ENCODE peak calls at places on chromosome 17, in four cellular contexts. R is HCT116; S is CD4-positive, alpha-beta memory T cell; E is testis. W is an unnamed sample.

GRCh38 chr17:78862073-78863023 is 21.7 kb upstream of the USP36 start:
- DNase-seq in S (no peak), E (peak; percentile 73), R (peak; percentile 92), W (peak; percentile 22)

GRCh38 chr17:77420804-77421634 is 280.2 kb downstream of the SEC14L1 start:
- DNase-seq in R (no peak), E (peak; percentile 70), S (peak; percentile 62), W (peak; percentile 44)

GRCh38 chr17:67466251-67466650 is 89.2 kb downstream of the PITPNC1 start:
- DNase-seq in E (no peak), R (no peak), S (no peak), W (no peak)

GRCh38 chr17:64358261-64358788 is 32.3 kb downstream of the PECAM1 start:
- DNase-seq in E (no peak), S (no peak), R (no peak), W (no peak)

GRCh38 chr17:69474171-69474831 is 59.8 kb downstream of the MAP2K6 start:
- DNase-seq in R (no peak), S (no peak), E (no peak), W (no peak)

GRCh38 chr17:35171834-35172233 is 22.4 kb downstream of the SLC35G3 start:
- DNase-seq in R (no peak), S (peak; percentile 59), E (no peak), W (no peak)

GRCh38 chr17:53724726-53725125 is 98.0 kb upstream of the KIF2B start:
- DNase-seq in R (no peak), E (no peak), S (no peak), W (no peak)

GRCh38 chr17:63519972-63520882 is 2.9 kb upstream of the KCNH6 start:
- DNase-seq in R (no peak), S (no peak), E (no peak), W (no peak)

GRCh38 chr17:9151091-9151490 is 129.8 kb downstream of the NTN1 start:
- DNase-seq in S (no peak), R (no peak), E (no peak), W (no peak)

GRCh38 chr17:2194778-2195417 is 108.7 kb downstream of the SMG6 start:
- DNase-seq in R (no peak), E (no peak), S (no peak), W (peak; percentile 70)

GRCh38 chr17:30323895-30324319 is 9.9 kb downstream of the TMIGD1 start:
- DNase-seq in E (peak; percentile 28), R (peak; percentile 35), S (peak; percentile 57), W (peak; percentile 27)

GRCh38 chr17:279776-280175 is 72.8 kb downstream of the RPH3AL start:
- DNase-seq in S (no peak), R (no peak), E (no peak), W (no peak)

GRCh38 chr17:35723735-35724134 is 7.7 kb upstream of the RASL10B start:
- DNase-seq in S (no peak), R (no peak), E (no peak), W (no peak)

GRCh38 chr17:1055231-1055630 is 58.3 kb downstream of the TIMM22 start:
- DNase-seq in S (no peak), R (no peak), E (no peak), W (no peak)

GRCh38 chr17:68344701-68345136 is 53.4 kb downstream of the ARSG start:
- DNase-seq in R (no peak), E (no peak), S (peak; percentile 63), W (no peak)

GRCh38 chr17:29042679-29043538 is at the start of gene PIPOX:
- DNase-seq in E (no peak), S (no peak), R (no peak), W (peak; percentile 66)

GRCh38 chr17:59111539-59111938 is 4.9 kb upstream of the TRIM37 start:
- DNase-seq in R (no peak), E (no peak), S (no peak), W (no peak)

GRCh38 chr17:41965694-41966375 is 760 bp upstream of the CNP start:
- DNase-seq in R (peak; percentile 82), S (peak; percentile 58), E (peak; percentile 77), W (peak; percentile 93)

GRCh38 chr17:78166416-78166815 is 2.0 kb upstream of the SYNGR2 start:
- DNase-seq in R (no peak), E (no peak), S (no peak), W (no peak)

GRCh38 chr17:50956750-50957523 is 90.8 kb upstream of the TOB1 start:
- DNase-seq in R (peak; percentile 31), E (peak; percentile 69), S (peak; percentile 68), W (peak; percentile 73)

GRCh38 chr17:77662796-77663195 is 295.7 kb upstream of the TNRC6C start:
- DNase-seq in S (no peak), R (no peak), E (no peak), W (no peak)

GRCh38 chr17:61746248-61746985 is 116.9 kb downstream of the BRIP1 start:
- DNase-seq in E (no peak), R (no peak), S (no peak), W (no peak)

GRCh38 chr17:33927732-33928133 is 327.4 kb upstream of the CCL2 start:
- DNase-seq in S (no peak), E (no peak), R (no peak), W (no peak)

GRCh38 chr17:75783803-75784472 is 668 bp upstream of the UNK start:
- DNase-seq in R (no peak), E (peak; percentile 40), S (no peak), W (peak; percentile 34)

GRCh38 chr17:44795928-44796327 is 34.2 kb downstream of the GJC1 start:
- DNase-seq in E (no peak), S (no peak), R (no peak), W (no peak)

GRCh38 chr17:2055494-2056220 is 754 bp downstream of the HIC1 start:
- DNase-seq in E (no peak), R (no peak), S (peak; percentile 44), W (no peak)

GRCh38 chr17:67770539-67770938 is 52.8 kb downstream of the NOL11 start:
- DNase-seq in E (no peak), S (no peak), R (no peak), W (no peak)

GRCh38 chr17:10380631-10381408 is 8.0 kb upstream of the MYH13 start:
- DNase-seq in R (no peak), E (no peak), S (no peak), W (no peak)

GRCh38 chr17:77090476-77090875 is 50.3 kb upstream of the SEC14L1 start:
- DNase-seq in E (no peak), S (no peak), R (no peak), W (no peak)

DNA sequence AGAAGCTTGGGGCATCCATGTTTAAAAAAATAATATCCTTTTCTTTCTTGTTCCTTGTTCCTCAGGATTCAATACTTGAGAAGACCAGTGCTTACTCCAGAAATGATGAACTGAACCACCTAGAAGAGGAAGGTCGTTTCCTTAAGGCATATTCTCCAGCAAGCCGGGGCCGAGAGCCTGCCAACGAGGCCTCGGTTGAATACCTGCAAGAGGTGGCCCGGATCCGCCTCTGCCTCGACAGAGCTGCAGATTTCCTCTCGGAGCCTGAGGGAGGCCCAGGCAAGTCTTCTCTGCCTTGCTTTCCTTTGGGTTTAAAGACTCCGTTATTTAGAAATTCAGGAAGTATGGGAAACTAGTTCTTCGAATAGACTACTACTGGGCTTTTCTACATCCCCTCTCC is 42.5 kb upstream of the ENDOV start:
- DNase-seq in S (no peak), R (no peak), E (no peak), W (no peak)
- H3K36me3 ChIP-seq in S (peaks cover 94% of the 10 kb centered on the region), R (peaks cover 23% of the 10 kb centered on the region), E (no peaks in the 10 kb centered on the region), W (peaks cover 91% of the 10 kb centered on the region)

GRCh38 chr17:72913315-72913714 is 179.2 kb downstream of the SLC39A11 start:
- DNase-seq in S (no peak), R (no peak), E (no peak), W (no peak)
- H3K27ac ChIP-seq in S (no peak overlapping the region), R (no peak overlapping the region), E (no peak overlapping the region), W (no peak overlapping the region)

DNA sequence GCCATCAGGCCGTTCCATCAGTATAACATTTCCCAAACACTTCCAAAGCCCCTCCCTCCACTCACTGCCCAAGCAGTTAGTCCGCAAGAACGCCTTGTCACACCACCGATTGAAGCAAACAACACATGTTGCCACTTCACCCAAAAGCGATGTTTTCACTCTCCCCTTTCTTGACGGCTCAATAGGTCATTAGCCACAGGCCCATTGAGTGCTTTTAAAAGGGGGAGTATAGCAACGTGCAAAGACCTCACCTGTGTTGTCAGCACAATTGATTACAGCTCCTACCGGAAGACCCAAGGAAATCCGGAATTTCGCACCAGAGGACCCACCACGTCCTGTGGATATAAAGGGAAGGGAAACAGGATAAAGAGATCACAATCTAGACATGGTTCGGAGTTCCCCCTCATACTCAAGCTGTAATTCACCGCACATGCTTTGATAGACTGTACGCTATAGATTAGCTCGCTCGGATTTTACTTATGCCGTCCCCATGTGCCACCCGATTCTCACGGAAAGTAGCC is 690 bp downstream of the RPL23 start:
- DNase-seq in E (no peak), R (no peak), S (no peak), W (no peak)
- H3K36me3 ChIP-seq in E (no peaks in the 10 kb centered on the region), R (peaks cover 53% of the 10 kb centered on the region), S (peaks cover 38% of the 10 kb centered on the region), W (peaks cover 10% of the 10 kb centered on the region)

DNA sequence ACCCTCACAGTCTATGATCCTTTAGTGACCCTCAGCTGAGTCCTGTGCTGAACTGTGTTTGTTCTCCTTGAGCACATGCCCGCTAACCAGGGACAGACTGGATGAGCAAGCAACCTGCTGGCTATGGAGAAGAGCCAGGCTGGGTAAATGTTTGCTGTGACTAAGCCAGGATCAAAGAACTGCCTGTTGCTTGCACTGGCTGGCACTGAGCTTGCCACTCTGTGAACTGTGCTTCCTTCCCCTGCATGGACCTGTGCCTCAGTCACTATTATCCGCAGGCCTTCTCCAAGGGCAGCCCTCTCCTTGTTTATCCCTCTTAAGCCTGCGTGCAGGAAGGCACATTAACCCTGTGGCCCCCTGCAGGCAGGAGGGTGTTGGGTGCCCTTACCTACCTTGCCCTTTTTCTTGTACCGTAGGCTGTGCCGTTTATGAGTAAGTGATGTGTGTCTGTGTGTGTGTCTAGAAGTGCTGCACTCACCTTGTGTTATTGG is 7.4 kb downstream of the PNPO start:
- DNase-seq in R (no peak), S (no peak), E (no peak), W (peak; percentile 31)
- H3K27ac ChIP-seq in R (peak overlapping the region; percentile 67), S (no peak overlapping the region), E (peak overlapping the region; percentile 58), W (peak overlapping the region; percentile 96)

DNA sequence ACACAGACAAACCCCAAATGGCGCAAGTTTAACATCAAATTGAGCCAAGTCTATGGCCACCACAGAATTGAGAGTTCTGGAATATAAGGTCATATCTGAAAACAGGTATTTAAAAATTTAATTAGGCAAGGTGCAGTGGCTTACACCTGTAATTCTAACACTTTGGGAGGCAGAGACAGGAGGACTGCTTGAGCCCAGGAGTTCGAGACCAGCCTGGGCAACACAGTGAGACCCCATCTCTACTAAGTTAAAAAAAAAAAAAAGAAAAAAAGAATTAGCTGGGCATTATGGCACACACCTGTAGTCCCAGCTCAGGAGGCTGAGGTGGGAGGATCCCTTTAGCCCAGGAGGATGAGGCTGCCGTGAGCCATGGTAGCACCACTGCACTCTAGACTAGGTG is 19.1 kb downstream of the NFE2L1 start:
- DNase-seq in R (no peak), S (no peak), E (no peak), W (no peak)
- H3K36me3 ChIP-seq in R (peaks cover 37% of the 10 kb centered on the region), S (peaks cover 28% of the 10 kb centered on the region), E (no peaks in the 10 kb centered on the region), W (peaks cover 7% of the 10 kb centered on the region)

GRCh38 chr17:81995463-81996231 is 18.2 kb downstream of the ASPSCR1 start:
- DNase-seq in E (no peak), S (no peak), R (no peak), W (no peak)

GRCh38 chr17:81990836-81991683 is 13.6 kb downstream of the ASPSCR1 start:
- DNase-seq in S (no peak), R (no peak), E (no peak), W (no peak)

GRCh38 chr17:81993726-81994592 is 16.5 kb downstream of the ASPSCR1 start:
- DNase-seq in S (no peak), E (no peak), R (no peak), W (no peak)

GRCh38 chr17:81994593-81995462 is 17.4 kb downstream of the ASPSCR1 start:
- DNase-seq in E (no peak), R (no peak), S (no peak), W (peak; percentile 82)

GRCh38 chr17:81991684-81992513 is 14.5 kb downstream of the ASPSCR1 start:
- DNase-seq in R (no peak), E (no peak), S (no peak), W (peak; percentile 93)
- H3K27ac ChIP-seq in R (peak overlapping the region; percentile 34), E (no peak overlapping the region), S (no peak overlapping the region), W (peak overlapping the region; percentile 12)